ENCODE peak calls at places on chromosomes 4 and X, in ten cellular contexts. R, Q, Y, N, T, Z, G, L, S and X are unnamed samples.

GRCh38 chr4:123477804-123478209 is 81.2 kb downstream of the SPRY1 start:
- DNase-seq in Y (peak; percentile 50), L (no peak), Z (no peak), G (peak; percentile 88), Q (peak; percentile 75), R (no peak), T (peak; percentile 15), N (peak; percentile 44), S (no peak), X (peak; percentile 63)

GRCh38 chr4:171719691-171720090 is 93.5 kb upstream of the GALNTL6 start:
- DNase-seq in G (no peak), R (no peak), T (no peak), L (no peak), N (no peak), Y (no peak), Q (no peak), S (peak; percentile 40), Z (no peak), X (no peak)

GRCh38 chrX:120309873-120310730 is 1.2 kb downstream of the TMEM255A start:
- DNase-seq in T (no peak), G (no peak), L (peak; percentile 52), Y (no peak), N (peak; percentile 10), Z (no peak), R (no peak), Q (no peak), S (no peak), X (peak; percentile 58)

GRCh38 chr4:186102931-186103330 is 1.6 kb upstream of the FAM149A start:
- DNase-seq in Y (no peak), Q (no peak), T (no peak), G (no peak), Z (no peak), L (no peak), R (no peak), S (no peak), N (no peak), X (no peak)

GRCh38 chr4:69617083-69617694 is 22.3 kb downstream of the UGT2A2 start:
- DNase-seq in L (no peak), Q (peak; percentile 45), Y (peak; percentile 12), R (no peak), N (no peak), Z (no peak), S (peak; percentile 20), T (no peak), G (peak; percentile 55), X (no peak)

GRCh38 chrX:37905436-37906147 is 58.2 kb upstream of the DYNLT3 start:
- DNase-seq in G (peak; percentile 8), N (no peak), S (no peak), R (peak; percentile 10), Z (no peak), L (peak; percentile 58), T (no peak), Q (peak; percentile 12), Y (peak; percentile 30), X (no peak)

GRCh38 chrX:69932323-69932722 is 117.4 kb downstream of the AWAT2 start:
- DNase-seq in S (no peak), Q (no peak), G (no peak), Z (no peak), N (no peak), T (no peak), Y (no peak), L (no peak), R (no peak), X (no peak)

GRCh38 chrX:920234-920799 is 289.7 kb downstream of the SHOX start:
- DNase-seq in N (peak; percentile 44), R (no peak), Q (peak; percentile 37), Z (no peak), L (no peak), T (no peak), G (no peak), Y (no peak), S (no peak), X (no peak)

GRCh38 chr4:156710571-156711195 is 260.9 kb downstream of the PDGFC start:
- DNase-seq in G (no peak), Y (peak; percentile 44), T (no peak), Z (no peak), S (no peak), L (no peak), R (no peak), Q (no peak), N (peak; percentile 31), X (no peak)

GRCh38 chr4:127782025-127782274 is 172 bp upstream of the HSPA4L start:
- DNase-seq in N (peak; percentile 96), Z (peak; percentile 84), S (peak; percentile 46), Y (peak; percentile 81), G (peak; percentile 86), L (peak; percentile 92), T (no peak), Q (peak; percentile 77), R (peak; percentile 89), X (peak; percentile 93)

GRCh38 chr4:24881508-24882071 is 31.3 kb downstream of the CCDC149 start:
- DNase-seq in L (no peak), Y (no peak), R (no peak), G (no peak), N (no peak), T (no peak), Z (no peak), Q (no peak), S (no peak), X (no peak)

GRCh38 chr4:105765690-105766407 is 57.3 kb downstream of the GSTCD start:
- DNase-seq in S (peak; percentile 49), Q (peak; percentile 95), L (no peak), N (peak; percentile 77), Y (peak; percentile 94), R (no peak), T (no peak), G (peak; percentile 93), Z (peak; percentile 27), X (no peak)

GRCh38 chr4:3302786-3303444 is 10.1 kb downstream of the RGS12 start:
- DNase-seq in T (no peak), G (no peak), Z (no peak), L (peak; percentile 44), S (no peak), Q (no peak), Y (no peak), N (no peak), R (no peak), X (peak; percentile 53)